ENCODE peak calls at places on chromosomes 3 and 15, in nine cellular contexts. I is left lung, M is right atrium auricular region, E is heart left ventricle, J is neuronal stem cell, O is cardiac muscle cell, G is mesendoderm, F is lower lobe of right lung, L is thoracic aorta. B is an unnamed sample.

GRCh38 chr3:46440531-46441294 is 24.0 kb downstream of the LTF start:
- DNase-seq in L (no peak), E (no peak), M (no peak), J (no peak), I (no peak), O (no peak), G (peak; percentile 24), F (no peak), B (no peak)

GRCh38 chr3:15271785-15272381 is 60.5 kb downstream of the SH3BP5 start:
- DNase-seq in M (peak; percentile 75), I (peak; percentile 86), O (no peak), G (no peak), E (peak; percentile 69), J (no peak), F (peak; percentile 80), L (no peak), B (no peak)

GRCh38 chr15:90580541-90580940 is 50.8 kb downstream of the CRTC3 start:
- DNase-seq in E (no peak), G (no peak), I (no peak), L (no peak), F (no peak), O (no peak), M (no peak), J (no peak), B (no peak)

GRCh38 chr15:52076889-52077781 is 35.4 kb downstream of the BCL2L10 start:
- DNase-seq in O (no peak), I (no peak), F (no peak), L (no peak), J (no peak), E (no peak), G (peak; percentile 13), M (no peak), B (no peak)

GRCh38 chr15:41832875-41833274 is 5.0 kb downstream of the JMJD7 start:
- DNase-seq in M (no peak), G (no peak), E (no peak), I (no peak), J (no peak), L (no peak), O (no peak), F (peak; percentile 68), B (no peak)

GRCh38 chr15:41773332-41773728 is 954 bp upstream of the MAPKBP1 start:
- DNase-seq in I (no peak), M (no peak), F (no peak), J (no peak), O (no peak), L (no peak), G (no peak), E (no peak), B (no peak)

GRCh38 chr15:58517682-58518525 is 86.1 kb downstream of the LIPC start:
- DNase-seq in M (no peak), G (no peak), I (no peak), O (peak; percentile 51), E (no peak), F (no peak), J (no peak), L (no peak), B (no peak)

GRCh38 chr15:66698318-66698961 is 3.6 kb upstream of the SMAD6 start:
- DNase-seq in G (peak; percentile 96), I (peak; percentile 63), M (peak; percentile 76), F (peak; percentile 80), O (peak; percentile 85), L (peak; percentile 42), J (peak; percentile 54), E (peak; percentile 85), B (peak; percentile 84)

GRCh38 chr3:151923901-151924300 is 50.5 kb downstream of the SUCNR1 start:
- DNase-seq in F (no peak), G (no peak), J (no peak), I (no peak), E (no peak), O (no peak), M (no peak), L (no peak), B (no peak)

GRCh38 chr3:105355355-105356063 is 11.2 kb upstream of the ALCAM start:
- DNase-seq in F (no peak), I (no peak), J (no peak), E (no peak), L (no peak), O (no peak), M (no peak), G (no peak), B (no peak)

GRCh38 chr3:11660242-11660641 is 16.5 kb upstream of the VGLL4 start:
- DNase-seq in M (no peak), O (no peak), G (no peak), J (no peak), F (no peak), L (no peak), I (no peak), E (no peak), B (no peak)

GRCh38 chr3:64715211-64715982 is 27.6 kb upstream of the ADAMTS9 start:
- DNase-seq in G (no peak), E (no peak), O (no peak), I (no peak), M (no peak), F (no peak), J (no peak), L (no peak), B (no peak)

GRCh38 chr3:9280477-9281219 is 31.2 kb upstream of the SRGAP3 start:
- DNase-seq in J (peak; percentile 57), E (no peak), O (no peak), M (no peak), I (no peak), L (no peak), F (no peak), G (peak; percentile 42), B (no peak)

GRCh38 chr3:65439641-65440040 is 599.1 kb downstream of the MAGI1 start:
- DNase-seq in O (peak; percentile 75), J (peak; percentile 44), L (peak; percentile 7), G (peak; percentile 87), M (no peak), I (peak; percentile 36), F (peak; percentile 45), E (peak; percentile 62), B (peak; percentile 52)

GRCh38 chr15:64651573-64652260 is 123.7 kb downstream of the RBPMS2 start:
- DNase-seq in J (no peak), M (no peak), E (no peak), O (no peak), F (no peak), G (peak; percentile 67), I (no peak), L (no peak), B (no peak)

GRCh38 chr3:183210862-183211341 is 42.2 kb upstream of the B3GNT5 start:
- DNase-seq in E (no peak), I (peak; percentile 55), O (no peak), G (no peak), L (no peak), F (peak; percentile 61), J (no peak), M (no peak), B (no peak)

GRCh38 chr3:87350367-87351199 is 74.2 kb upstream of the POU1F1 start:
- DNase-seq in F (no peak), I (no peak), G (peak; percentile 55), J (peak; percentile 43), E (no peak), M (no peak), O (peak; percentile 61), L (no peak), B (peak; percentile 9)

GRCh38 chr15:50380089-50380488 is 25.1 kb upstream of the GABPB1 start:
- DNase-seq in E (no peak), L (no peak), I (no peak), O (no peak), J (no peak), F (no peak), G (no peak), M (no peak), B (no peak)
- H3K27me3 ChIP-seq in E (no peaks in the 10 kb centered on the region), L (no peaks in the 10 kb centered on the region), I (no peaks in the 10 kb centered on the region), O (no peaks in the 10 kb centered on the region), J (no peaks in the 10 kb centered on the region), F (no peaks in the 10 kb centered on the region), G (no peaks in the 10 kb centered on the region), M (no peaks in the 10 kb centered on the region), B (no peaks in the 10 kb centered on the region)

DNA sequence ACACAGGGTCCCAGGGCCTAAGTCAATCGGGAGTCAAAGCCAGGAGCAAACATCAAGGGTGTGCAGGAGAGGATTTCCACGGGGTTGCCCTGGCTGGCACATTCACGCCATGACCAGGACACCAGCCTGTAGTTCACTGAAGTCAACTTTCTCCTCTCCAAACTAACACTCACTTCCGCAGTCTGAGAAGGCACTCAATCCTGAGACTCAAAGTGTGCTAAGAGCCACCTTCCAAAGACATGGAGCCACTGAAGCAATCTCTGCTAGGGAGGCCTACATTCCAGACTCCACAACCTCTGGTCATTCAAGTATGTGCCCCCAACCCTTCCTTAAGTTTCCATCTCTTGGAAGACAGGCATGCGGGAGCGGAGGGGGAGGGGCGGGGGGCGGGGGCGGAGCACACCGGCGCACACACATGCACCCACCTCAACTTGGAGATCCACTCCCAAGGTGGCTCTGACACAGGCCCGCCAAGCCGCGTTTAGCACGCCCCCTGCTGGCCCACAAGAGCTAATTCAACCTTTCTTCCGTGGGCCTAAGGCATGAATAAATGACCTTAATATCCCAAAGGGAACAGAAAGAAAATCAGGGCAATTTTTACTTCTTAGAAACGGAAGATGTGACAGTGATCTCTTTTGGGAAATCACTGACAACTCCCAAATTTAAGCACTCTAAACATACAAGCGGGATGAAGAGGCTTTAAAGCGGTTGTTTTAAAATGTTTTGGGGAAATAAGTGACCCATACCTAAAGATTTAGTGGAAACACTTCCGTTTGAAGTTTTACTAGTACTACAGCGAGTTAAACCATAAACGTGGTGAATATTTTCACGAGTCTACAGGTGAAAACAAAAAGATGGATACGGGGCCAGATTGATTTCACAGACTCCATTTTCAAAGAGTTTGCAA is 162.5 kb upstream of the CHRNA7 start:
- DNase-seq in L (no peak), O (peak; percentile 69), I (no peak), M (no peak), E (peak; percentile 35), G (peak; percentile 87), J (peak; percentile 63), F (peak; percentile 70), B (peak; percentile 76)
- H3K27me3 ChIP-seq in L (no peaks in the 10 kb centered on the region), O (peaks cover 18% of the 10 kb centered on the region), I (peaks cover 15% of the 10 kb centered on the region), M (no peaks in the 10 kb centered on the region), E (no peaks in the 10 kb centered on the region), G (peaks cover 2% of the 10 kb centered on the region), J (peaks cover 3% of the 10 kb centered on the region), F (no peaks in the 10 kb centered on the region), B (no peaks in the 10 kb centered on the region)

DNA sequence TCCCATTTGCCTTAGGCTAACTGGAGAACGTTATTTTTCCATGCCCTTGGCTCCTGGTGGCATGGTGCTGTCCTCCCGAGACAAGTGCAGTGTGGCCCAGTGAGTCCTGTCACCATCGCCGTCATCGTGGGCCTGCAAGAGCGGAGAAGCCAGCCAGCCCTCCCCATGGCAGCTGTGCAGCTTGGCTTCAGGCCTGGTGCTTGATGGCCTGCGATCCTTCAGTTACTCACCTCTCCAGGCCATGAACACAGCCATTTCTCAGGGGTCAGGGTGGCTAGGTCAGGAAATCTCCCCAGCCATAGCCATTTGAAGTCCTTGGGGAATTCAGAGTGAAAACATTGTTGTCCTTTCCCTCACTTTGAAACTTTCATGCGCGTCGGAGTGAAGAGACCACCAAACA is 189.0 kb upstream of the RGMA start:
- DNase-seq in F (no peak), I (no peak), J (no peak), G (no peak), L (no peak), M (no peak), E (no peak), O (no peak), B (no peak)
- H3K27me3 ChIP-seq in F (peaks cover 6% of the 10 kb centered on the region), I (peaks cover 35% of the 10 kb centered on the region), J (no peaks in the 10 kb centered on the region), G (no peaks in the 10 kb centered on the region), L (no peaks in the 10 kb centered on the region), M (no peaks in the 10 kb centered on the region), E (peaks cover 9% of the 10 kb centered on the region), O (peaks cover 20% of the 10 kb centered on the region), B (no peaks in the 10 kb centered on the region)

DNA sequence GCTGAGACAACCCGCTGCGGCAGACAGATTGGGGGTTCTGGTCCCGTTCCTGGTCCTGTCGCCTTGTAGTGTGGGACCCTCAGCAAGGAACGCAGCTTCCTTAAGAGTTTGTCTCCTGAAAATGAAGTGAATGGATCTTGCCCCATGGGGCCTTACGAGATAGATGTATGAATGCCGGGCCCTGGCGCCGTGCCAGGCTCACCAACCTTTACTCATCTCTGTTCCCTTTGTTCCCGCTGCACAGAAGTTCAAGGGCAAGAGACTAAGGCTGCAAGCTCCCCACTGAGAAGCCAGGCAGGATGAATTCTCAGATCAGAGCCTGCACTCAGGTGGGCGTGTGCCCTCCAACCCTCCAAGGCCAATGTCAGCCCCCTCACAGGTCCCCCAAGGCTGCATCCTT is 162.7 kb upstream of the IQSEC1 start:
- DNase-seq in L (no peak), G (no peak), O (no peak), M (no peak), E (no peak), F (no peak), I (no peak), J (no peak), B (peak; percentile 13)
- H3K27me3 ChIP-seq in L (no peaks in the 10 kb centered on the region), G (no peaks in the 10 kb centered on the region), O (no peaks in the 10 kb centered on the region), M (no peaks in the 10 kb centered on the region), E (peaks cover 7% of the 10 kb centered on the region), F (peaks cover 26% of the 10 kb centered on the region), I (peaks cover 64% of the 10 kb centered on the region), J (no peaks in the 10 kb centered on the region), B (peaks cover 14% of the 10 kb centered on the region)